ENCODE peak calls at places on chromosomes 6 and 20, in ten cellular contexts. B, Z, K, D, A, F, N, V, L and C are unnamed samples.
A peak's percentile ranks its signal among the peaks of the same experiment; 100 is the strongest.

GRCh38 chr6:96899019-96899418 is 1.3 kb upstream of the NDUFAF4 start:
- DNase-seq in D (no peak), B (no peak), A (peak; percentile 6), V (peak; percentile 19), L (no peak), F (peak; percentile 73), K (peak; percentile 37), N (peak; percentile 62), Z (peak; percentile 59), C (no peak)

GRCh38 chr6:100479180-100480035 is 14.7 kb upstream of the SIM1 start:
- DNase-seq in A (no peak), D (no peak), F (peak; percentile 65), N (peak; percentile 68), L (no peak), K (peak; percentile 48), B (no peak), Z (no peak), V (no peak), C (no peak)

GRCh38 chr6:164507197-164507957 is 802.0 kb downstream of the C6orf118 start:
- DNase-seq in F (no peak), K (no peak), A (no peak), B (no peak), D (no peak), Z (no peak), N (no peak), V (peak; percentile 49), L (no peak), C (no peak)

GRCh38 chr20:36097331-36097730 is 57.2 kb upstream of the EPB41L1 start:
- DNase-seq in K (peak; percentile 37), F (peak; percentile 36), L (no peak), Z (peak; percentile 62), A (no peak), D (no peak), B (no peak), V (no peak), N (peak; percentile 64), C (no peak)

GRCh38 chr6:134123666-134124208 is 71.3 kb upstream of the SLC2A12 start:
- DNase-seq in F (peak; percentile 92), B (no peak), L (no peak), A (peak; percentile 75), Z (peak; percentile 58), D (no peak), N (peak; percentile 76), V (peak; percentile 41), K (peak; percentile 89), C (no peak)

GRCh38 chr6:3381233-3382065 is 75.4 kb downstream of the SLC22A23 start:
- DNase-seq in B (no peak), N (no peak), F (no peak), L (no peak), Z (no peak), D (no peak), V (no peak), K (no peak), A (no peak), C (no peak)

GRCh38 chr6:14811760-14812428 is 434.0 kb upstream of the JARID2 start:
- DNase-seq in N (no peak), D (no peak), K (peak; percentile 69), A (peak; percentile 30), L (no peak), V (no peak), Z (no peak), B (no peak), F (no peak), C (no peak)

GRCh38 chr6:91317247-91317646 is 730.4 kb upstream of the MAP3K7 start:
- DNase-seq in D (no peak), A (no peak), Z (no peak), K (no peak), F (peak; percentile 43), L (no peak), B (no peak), N (no peak), V (no peak), C (no peak)

GRCh38 chr6:33280539-33280938 is 3.6 kb downstream of the B3GALT4 start:
- DNase-seq in Z (peak; percentile 11), K (no peak), V (no peak), D (no peak), A (no peak), N (no peak), F (no peak), B (no peak), L (no peak), C (no peak)

GRCh38 chr6:33278810-33279209 is 1.9 kb downstream of the B3GALT4 start:
- DNase-seq in B (no peak), N (no peak), L (no peak), K (no peak), Z (no peak), A (no peak), F (no peak), D (no peak), V (no peak), C (no peak)

GRCh38 chr6:33279257-33279695 is 2.4 kb downstream of the B3GALT4 start:
- DNase-seq in D (no peak), K (no peak), B (no peak), L (no peak), A (no peak), F (no peak), Z (no peak), N (no peak), V (no peak), C (no peak)

GRCh38 chr6:33278392-33278741 is 1.4 kb downstream of the B3GALT4 start:
- DNase-seq in N (no peak), A (no peak), Z (peak; percentile 24), B (no peak), D (no peak), F (no peak), L (no peak), V (no peak), K (no peak), C (no peak)

DNA sequence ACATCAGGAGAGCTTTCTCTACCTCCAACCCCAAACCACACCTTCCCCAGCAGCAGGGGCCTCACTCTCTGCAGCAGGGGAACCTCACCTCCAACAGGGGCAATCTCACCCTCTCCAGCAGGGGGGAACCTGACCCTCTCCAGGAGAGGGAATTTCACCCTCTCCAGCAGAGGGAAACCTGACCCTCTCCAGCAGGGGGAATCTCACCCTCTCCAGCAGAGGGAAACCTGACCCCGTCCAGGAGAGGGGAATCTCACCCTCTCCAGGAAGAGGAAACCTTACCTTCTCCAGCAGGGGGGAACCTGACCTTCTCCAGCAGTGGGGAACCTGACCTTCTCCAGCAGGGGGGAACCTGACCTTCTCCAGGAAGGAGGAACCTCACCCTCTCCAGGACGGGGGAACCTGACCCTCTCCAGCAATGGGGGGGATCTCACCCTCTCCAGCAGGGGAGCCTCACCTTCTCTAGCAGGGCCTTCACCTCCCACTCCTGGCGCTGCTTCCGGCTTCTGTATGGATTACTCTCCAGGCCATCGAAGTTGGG is 3.1 kb downstream of the B3GALT4 start:
- DNase-seq in D (no peak), L (no peak), K (peak; percentile 69), V (no peak), F (peak; percentile 42), Z (peak; percentile 84), B (peak; percentile 58), A (no peak), N (peak; percentile 64), C (no peak)
- TF ChIP-seq CTCF in D (no peak), L (peak; percentile 36), K (peak; percentile 84), V (peak; percentile 42), F (peak; percentile 49), Z (peak; percentile 74), B (peak; percentile 56), A (peak; percentile 64), N (peak; percentile 90), C (peak; percentile 56)

GRCh38 chr20:60060593-60060992 is 102.4 kb downstream of the CDH26 start:
- DNase-seq in N (no peak), V (no peak), L (no peak), B (no peak), D (no peak), Z (peak; percentile 82), A (no peak), K (no peak), F (no peak), C (no peak)
- TF ChIP-seq CTCF in N (no peak), V (no peak), L (no peak), B (no peak), D (no peak), Z (no peak), A (no peak), K (no peak), F (no peak), C (no peak)

GRCh38 chr6:43912598-43913387 is 142.8 kb downstream of the VEGFA start:
- DNase-seq in N (no peak), D (no peak), B (no peak), K (no peak), F (no peak), V (no peak), L (no peak), A (no peak), Z (no peak), C (no peak)

GRCh38 chr6:43910149-43910637 is 140.2 kb downstream of the VEGFA start:
- DNase-seq in F (no peak), V (no peak), B (no peak), N (no peak), L (no peak), K (no peak), A (no peak), Z (no peak), D (no peak), C (no peak)

GRCh38 chr6:43911354-43911624 is 141.3 kb downstream of the VEGFA start:
- DNase-seq in Z (no peak), D (no peak), F (no peak), K (no peak), N (no peak), L (no peak), V (no peak), A (no peak), B (no peak), C (no peak)

GRCh38 chr6:43910638-43911353 is 140.8 kb downstream of the VEGFA start:
- DNase-seq in K (peak; percentile 31), D (no peak), V (no peak), F (peak; percentile 94), L (no peak), N (no peak), A (peak; percentile 50), Z (peak; percentile 55), B (no peak), C (no peak)

GRCh38 chr6:43911625-43912577 is 141.9 kb downstream of the VEGFA start:
- DNase-seq in L (no peak), Z (no peak), N (no peak), D (no peak), K (no peak), A (no peak), B (no peak), F (no peak), V (no peak), C (no peak)
- TF ChIP-seq CTCF in L (no peak), Z (no peak), N (no peak), D (no peak), K (no peak), A (no peak), B (no peak), F (no peak), V (no peak), C (no peak)

GRCh38 chr6:109237986-109238329 is 142.7 kb downstream of the CEP57L1 start:
- DNase-seq in Z (no peak), F (no peak), D (no peak), B (no peak), N (no peak), K (no peak), V (no peak), A (no peak), L (no peak), C (no peak)

GRCh38 chr6:109238405-109238804 is 143.1 kb downstream of the CEP57L1 start:
- DNase-seq in D (no peak), K (no peak), B (no peak), N (no peak), L (no peak), V (no peak), A (no peak), Z (no peak), F (no peak), C (no peak)

GRCh38 chr6:109237082-109237985 is 142.0 kb downstream of the CEP57L1 start:
- DNase-seq in N (peak; percentile 7), Z (no peak), V (no peak), L (no peak), K (peak; percentile 43), B (no peak), D (no peak), F (no peak), A (no peak), C (no peak)

GRCh38 chr6:109235639-109236038 is 140.3 kb downstream of the CEP57L1 start:
- DNase-seq in K (no peak), D (no peak), Z (no peak), F (no peak), B (no peak), V (no peak), L (no peak), N (no peak), A (no peak), C (no peak)

DNA sequence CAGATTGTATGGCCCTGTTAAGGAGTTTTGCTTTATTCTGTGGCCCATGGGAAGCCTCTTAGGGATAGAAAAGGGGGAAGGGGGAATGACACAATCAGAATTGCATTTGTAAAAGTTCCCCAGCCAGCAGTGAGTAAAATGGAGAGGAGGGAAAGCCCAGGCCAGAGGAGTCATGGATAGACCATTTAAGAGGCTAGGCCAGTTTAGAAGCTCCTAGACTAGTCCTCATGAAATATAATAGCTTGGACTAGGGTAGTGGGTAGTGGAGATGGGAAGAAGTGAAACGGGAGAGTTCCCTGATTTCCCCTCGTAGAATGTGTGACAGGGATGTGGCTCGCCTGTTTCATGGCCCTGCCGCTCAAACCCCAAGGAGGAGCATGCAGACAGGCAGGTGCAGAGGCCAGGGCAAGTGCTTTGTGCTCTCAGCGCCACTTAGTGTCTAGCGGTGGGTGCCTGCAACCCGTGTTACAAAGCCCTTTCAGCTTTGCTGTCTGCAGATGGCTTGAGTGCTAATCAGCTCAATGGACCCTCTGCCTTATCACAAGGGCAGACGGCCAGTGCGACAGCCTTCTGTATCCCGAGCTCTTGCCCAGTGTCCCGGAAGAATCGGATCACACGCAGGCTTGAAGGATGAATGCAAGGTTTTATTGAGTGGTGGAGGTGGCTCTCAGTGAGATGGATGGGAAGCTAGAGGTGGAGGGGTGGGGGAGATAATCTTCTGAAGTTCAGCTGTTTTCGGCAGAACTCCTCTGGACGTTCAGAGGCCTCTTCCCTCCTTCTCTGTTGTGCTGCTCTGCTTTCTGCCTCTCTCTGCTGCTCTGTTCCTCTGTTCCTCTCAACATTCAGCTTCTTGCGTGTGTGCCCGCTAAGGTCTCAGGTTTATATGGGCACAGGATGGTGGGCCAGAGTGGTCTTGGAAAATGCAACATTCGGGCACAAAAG is 141.1 kb downstream of the CEP57L1 start:
- DNase-seq in B (peak; percentile 11), L (no peak), N (no peak), V (peak; percentile 23), D (no peak), Z (no peak), F (no peak), K (no peak), A (no peak), C (no peak)
- TF ChIP-seq CTCF in B (no peak), L (no peak), N (no peak), V (peak; percentile 41), D (no peak), Z (no peak), F (no peak), K (no peak), A (no peak), C (peak; percentile 40)